ENCODE peak calls at places on chromosome 10, in six cellular contexts. V is neural crest cell, X is left cardiac atrium, Z is IMR-90, B is EH, C is fibroblast of lung. A is an unnamed sample.

GRCh38 chr10:116490028-116490662 is 55.6 kb upstream of the PNLIP start:
- DNase-seq in V (no peak), X (no peak), Z (peak; percentile 16), B (peak; percentile 21), C (peak; percentile 8), A (peak; percentile 31)

GRCh38 chr10:57303567-57303966 is 942.5 kb upstream of the ZWINT start:
- DNase-seq in V (no peak), X (no peak), Z (no peak), B (no peak), C (no peak), A (no peak)

GRCh38 chr10:125020386-125020785 is 78.5 kb downstream of the ZRANB1 start:
- DNase-seq in V (no peak), X (no peak), Z (no peak), B (no peak), C (no peak), A (no peak)

GRCh38 chr10:78948616-78949015 is 120.2 kb upstream of the ZMIZ1 start:
- DNase-seq in V (no peak), X (no peak), Z (no peak), B (no peak), C (no peak), A (no peak)

GRCh38 chr10:20598590-20598989 is 298.5 kb downstream of the NEBL start:
- DNase-seq in V (no peak), X (peak; percentile 72), Z (peak; percentile 51), B (no peak), C (peak; percentile 97), A (no peak)

GRCh38 chr10:15857001-15857608 is 3.2 kb downstream of the MINDY3 start:
- DNase-seq in V (no peak), X (no peak), Z (no peak), B (peak; percentile 44), C (no peak), A (no peak)

GRCh38 chr10:122877264-122877663 is 2.1 kb downstream of the FAM24B start:
- DNase-seq in V (no peak), X (no peak), Z (no peak), B (peak; percentile 11), C (no peak), A (no peak)

GRCh38 chr10:86305521-86305920 is 61.1 kb downstream of the GRID1 start:
- DNase-seq in V (no peak), X (no peak), Z (no peak), B (no peak), C (no peak), A (no peak)

GRCh38 chr10:77666821-77667220 is 29.2 kb upstream of the KCNMA1 start:
- DNase-seq in V (no peak), X (no peak), Z (no peak), B (no peak), C (peak; percentile 51), A (no peak)

GRCh38 chr10:7795605-7796004 is 7.6 kb downstream of the ATP5F1C start:
- DNase-seq in V (no peak), X (no peak), Z (peak; percentile 51), B (peak; percentile 10), C (peak; percentile 85), A (no peak)

GRCh38 chr10:97332586-97333350 is 1.8 kb downstream of the FRAT2 start:
- DNase-seq in V (no peak), X (peak; percentile 41), Z (peak; percentile 87), B (peak; percentile 88), C (peak; percentile 77), A (peak; percentile 15)

GRCh38 chr10:105075031-105075430 is 433.9 kb downstream of the SORCS3 start:
- DNase-seq in V (no peak), X (no peak), Z (no peak), B (no peak), C (no peak), A (no peak)

GRCh38 chr10:122954731-122955050 is 664 bp upstream of the C10orf88 start:
- DNase-seq in V (no peak), X (peak; percentile 25), Z (no peak), B (no peak), C (no peak), A (no peak)

GRCh38 chr10:98587156-98587555 is 140.4 kb upstream of the HPS1 start:
- DNase-seq in V (no peak), X (no peak), Z (no peak), B (peak; percentile 33), C (no peak), A (no peak)

GRCh38 chr10:121077331-121077730 is 226.2 kb downstream of the WDR11 start:
- DNase-seq in V (no peak), X (peak; percentile 36), Z (no peak), B (no peak), C (peak; percentile 31), A (no peak)

A was measured in RPMI8226.